ENCODE peak calls at places on chromosomes 1 and 21, in four cellular contexts. One of them, this sample, is unnamed.

GRCh38 chr1:1624443-1625403 is 7.2 kb upstream of the MMP23B start:
- DNase-seq in left ventricle myocardium inferior: peak
- DNase-seq in tibial artery: no peak
- DNase-seq in cardiac muscle cell: peak
- DNase-seq in this sample: peak

GRCh38 chr21:17688912-17689874 is 76.5 kb upstream of the BTG3 start:
- DNase-seq in left ventricle myocardium inferior: peak
- DNase-seq in tibial artery: no peak
- DNase-seq in cardiac muscle cell: no peak
- DNase-seq in this sample: no peak

GRCh38 chr1:54728027-54728426 is 12.4 kb downstream of the TTC4 start:
- DNase-seq in left ventricle myocardium inferior: no peak
- DNase-seq in tibial artery: no peak
- DNase-seq in cardiac muscle cell: no peak
- DNase-seq in this sample: no peak

GRCh38 chr1:246219508-246220030 is 287.5 kb downstream of the SMYD3 start:
- DNase-seq in left ventricle myocardium inferior: no peak
- DNase-seq in tibial artery: no peak
- DNase-seq in cardiac muscle cell: peak
- DNase-seq in this sample: no peak

GRCh38 chr1:181391297-181391905 is 91.9 kb upstream of the CACNA1E start:
- DNase-seq in left ventricle myocardium inferior: no peak
- DNase-seq in tibial artery: no peak
- DNase-seq in cardiac muscle cell: peak
- DNase-seq in this sample: no peak

GRCh38 chr1:6338685-6339084 is 54.9 kb downstream of the ACOT7 start:
- DNase-seq in left ventricle myocardium inferior: no peak
- DNase-seq in tibial artery: no peak
- DNase-seq in cardiac muscle cell: no peak
- DNase-seq in this sample: no peak

GRCh38 chr1:33864460-33865389 is 846 bp downstream of the HMGB4 start:
- DNase-seq in left ventricle myocardium inferior: no peak
- DNase-seq in tibial artery: no peak
- DNase-seq in cardiac muscle cell: no peak
- DNase-seq in this sample: no peak

GRCh38 chr21:41369105-41369914 is 7.5 kb downstream of the MX2 start:
- DNase-seq in left ventricle myocardium inferior: peak
- DNase-seq in tibial artery: no peak
- DNase-seq in cardiac muscle cell: peak
- DNase-seq in this sample: no peak

GRCh38 chr1:27499142-27499541 is 9.2 kb upstream of the WASF2 start:
- DNase-seq in left ventricle myocardium inferior: no peak
- DNase-seq in tibial artery: no peak
- DNase-seq in cardiac muscle cell: no peak
- DNase-seq in this sample: no peak

GRCh38 chr1:27491748-27492700 is 2.1 kb upstream of the WASF2 start:
- DNase-seq in left ventricle myocardium inferior: peak
- DNase-seq in tibial artery: peak
- DNase-seq in cardiac muscle cell: no peak
- DNase-seq in this sample: no peak

DNA sequence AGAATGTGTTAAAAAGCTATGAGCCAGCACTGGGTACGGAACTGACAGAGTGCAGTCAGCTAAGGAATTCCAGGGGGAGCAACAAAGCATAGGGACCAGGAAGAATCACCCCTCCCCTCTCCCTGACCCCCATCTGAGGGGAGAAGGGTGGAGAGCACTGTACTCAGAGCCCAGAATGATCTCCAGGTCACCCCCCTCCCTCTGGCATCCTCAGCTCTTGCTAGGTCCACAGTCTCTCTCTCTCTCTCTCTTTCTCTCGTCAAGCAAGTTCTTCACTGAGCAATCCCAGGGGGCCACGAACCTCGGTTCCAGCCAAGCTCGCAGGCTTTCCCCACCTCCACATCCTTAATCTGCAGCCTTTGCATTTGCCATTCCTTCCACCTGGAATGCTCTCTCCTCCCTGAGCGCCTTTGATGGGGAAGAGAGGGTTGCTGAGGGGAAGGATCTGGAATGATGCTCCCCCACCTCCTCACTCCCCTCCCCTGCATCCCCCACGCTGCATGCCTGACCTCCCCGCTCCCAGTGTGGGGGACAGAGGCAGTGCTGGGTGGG is 6.7 kb upstream of the WASF2 start:
- DNase-seq in left ventricle myocardium inferior: peak
- DNase-seq in tibial artery: no peak
- DNase-seq in cardiac muscle cell: peak
- DNase-seq in this sample: no peak
- TF ChIP-seq CTCF in left ventricle myocardium inferior: peak
- TF ChIP-seq CTCF in tibial artery: peak
- TF ChIP-seq CTCF in cardiac muscle cell: peak
- TF ChIP-seq CTCF in this sample: no peak

GRCh38 chr1:235157150-235157549 is 3.9 kb downstream of the RBM34 start:
- DNase-seq in left ventricle myocardium inferior: no peak
- DNase-seq in tibial artery: no peak
- DNase-seq in cardiac muscle cell: no peak
- DNase-seq in this sample: no peak

GRCh38 chr1:235158680-235159079 is 2.4 kb downstream of the RBM34 start:
- DNase-seq in left ventricle myocardium inferior: no peak
- DNase-seq in tibial artery: no peak
- DNase-seq in cardiac muscle cell: no peak
- DNase-seq in this sample: no peak

GRCh38 chr1:235156745-235157144 is 4.3 kb downstream of the RBM34 start:
- DNase-seq in left ventricle myocardium inferior: no peak
- DNase-seq in tibial artery: no peak
- DNase-seq in cardiac muscle cell: no peak
- DNase-seq in this sample: no peak

GRCh38 chr1:235152235-235152634 is 8.8 kb downstream of the RBM34 start:
- DNase-seq in left ventricle myocardium inferior: no peak
- DNase-seq in tibial artery: no peak
- DNase-seq in cardiac muscle cell: no peak
- DNase-seq in this sample: no peak

GRCh38 chr1:235156265-235156664 is 4.8 kb downstream of the RBM34 start:
- DNase-seq in left ventricle myocardium inferior: no peak
- DNase-seq in tibial artery: no peak
- DNase-seq in cardiac muscle cell: no peak
- DNase-seq in this sample: no peak
- TF ChIP-seq CTCF in left ventricle myocardium inferior: no peak
- TF ChIP-seq CTCF in tibial artery: no peak
- TF ChIP-seq CTCF in cardiac muscle cell: no peak
- TF ChIP-seq CTCF in this sample: no peak

GRCh38 chr1:13788795-13789194 is 88.8 kb downstream of the PRDM2 start:
- DNase-seq in left ventricle myocardium inferior: no peak
- DNase-seq in tibial artery: no peak
- DNase-seq in cardiac muscle cell: no peak
- DNase-seq in this sample: no peak
- TF ChIP-seq CTCF in left ventricle myocardium inferior: no peak
- TF ChIP-seq CTCF in tibial artery: no peak
- TF ChIP-seq CTCF in cardiac muscle cell: no peak
- TF ChIP-seq CTCF in this sample: no peak

DNA sequence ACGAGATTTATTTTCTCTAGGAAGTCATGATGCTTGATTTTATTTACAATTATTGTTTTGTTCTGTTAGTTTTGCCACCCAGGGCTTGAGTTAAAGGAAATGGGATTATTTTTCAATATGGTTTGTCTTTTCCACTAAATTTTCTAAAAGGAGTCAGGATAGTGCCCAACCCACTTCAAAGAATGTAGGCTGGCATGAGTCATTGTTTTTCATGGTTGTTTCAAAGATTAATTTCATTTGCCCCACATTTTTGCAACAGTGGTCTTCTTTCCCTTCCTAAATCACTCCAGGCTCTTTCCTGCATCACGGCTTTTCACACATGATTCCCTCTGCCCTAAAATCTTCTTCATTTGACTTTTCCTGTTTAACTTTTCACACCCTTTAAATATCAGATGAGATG is 2.5 kb downstream of the SLAMF6 start:
- DNase-seq in left ventricle myocardium inferior: no peak
- DNase-seq in tibial artery: no peak
- DNase-seq in cardiac muscle cell: no peak
- DNase-seq in this sample: no peak
- TF ChIP-seq CTCF in left ventricle myocardium inferior: no peak
- TF ChIP-seq CTCF in tibial artery: no peak
- TF ChIP-seq CTCF in cardiac muscle cell: no peak
- TF ChIP-seq CTCF in this sample: no peak

This sample was measured in CD14-positive monocyte.